ENCODE peak calls at places on chromosomes 2 and 18, in six cellular contexts. N is HCT116, D is K562, R is H1, P is GM12878, V is HepG2. E is an unnamed sample.

GRCh38 chr2:109388018-109388417 is 225.7 kb downstream of the SEPTIN10 start:
- DNase-seq in N (no peak), D (no peak), R (no peak), P (no peak), V (no peak), E (no peak)

GRCh38 chr18:46833899-46834298 is 77.0 kb upstream of the ST8SIA5 start:
- DNase-seq in N (no peak), D (no peak), R (no peak), P (no peak), V (no peak), E (no peak)

GRCh38 chr2:235740821-235741220 is 247.0 kb downstream of the AGAP1 start:
- DNase-seq in N (no peak), D (peak; percentile 35), R (no peak), P (no peak), V (peak; percentile 33), E (no peak)

GRCh38 chr18:59902180-59902992 is 2.6 kb downstream of the PMAIP1 start:
- DNase-seq in N (no peak), D (no peak), R (no peak), P (no peak), V (no peak), E (no peak)

GRCh38 chr18:62165583-62165982 is 21.3 kb downstream of the PIGN start:
- DNase-seq in N (no peak), D (no peak), R (no peak), P (no peak), V (no peak), E (no peak)

GRCh38 chr2:103401621-103402020 is 639.8 kb downstream of the TMEM182 start:
- DNase-seq in N (no peak), D (no peak), R (peak; percentile 78), P (no peak), V (peak; percentile 69), E (peak; percentile 84)

GRCh38 chr2:54528311-54528945 is 72.3 kb downstream of the SPTBN1 start:
- DNase-seq in N (no peak), D (no peak), R (no peak), P (no peak), V (no peak), E (no peak)

GRCh38 chr2:164538250-164538866 is 82.9 kb downstream of the GRB14 start:
- DNase-seq in N (peak; percentile 7), D (no peak), R (no peak), P (no peak), V (peak; percentile 65), E (peak; percentile 18)

GRCh38 chr2:179268277-179268935 is 3.8 kb upstream of the SESTD1 start:
- DNase-seq in N (no peak), D (no peak), R (no peak), P (no peak), V (peak; percentile 60), E (peak; percentile 33)

GRCh38 chr2:45851576-45852304 is 200.3 kb downstream of the PRKCE start:
- DNase-seq in N (no peak), D (no peak), R (no peak), P (no peak), V (no peak), E (no peak)

GRCh38 chr18:61893304-61893970 is 630 bp upstream of the RNF152 start:
- DNase-seq in N (no peak), D (peak; percentile 40), R (no peak), P (no peak), V (no peak), E (no peak)

GRCh38 chr2:62698653-62699052 is 6.9 kb upstream of the EHBP1 start:
- DNase-seq in N (no peak), D (no peak), R (no peak), P (no peak), V (no peak), E (no peak)

GRCh38 chr2:22855081-22855480 is 529.9 kb upstream of the KLHL29 start:
- DNase-seq in N (no peak), D (no peak), R (no peak), P (no peak), V (peak; percentile 7), E (no peak)

GRCh38 chr2:121362776-121363175 is 77.8 kb upstream of the TFCP2L1 start:
- DNase-seq in N (no peak), D (no peak), R (no peak), P (no peak), V (no peak), E (no peak)

GRCh38 chr18:40365526-40365925 is 1589.5 kb upstream of the PIK3C3 start:
- DNase-seq in N (no peak), D (no peak), R (no peak), P (no peak), V (no peak), E (no peak)

GRCh38 chr2:51758080-51758479 is 726.1 kb upstream of the NRXN1 start:
- DNase-seq in N (no peak), D (no peak), R (no peak), P (no peak), V (no peak), E (no peak)

GRCh38 chr2:1004398-1004797 is 53.7 kb downstream of the SNTG2 start:
- DNase-seq in N (no peak), D (no peak), R (no peak), P (no peak), V (no peak), E (no peak)

GRCh38 chr2:32479224-32479623 is 122.4 kb downstream of the BIRC6 start:
- DNase-seq in N (no peak), D (no peak), R (no peak), P (no peak), V (no peak), E (no peak)

GRCh38 chr2:230910546-230911135 is 14.4 kb downstream of the GPR55 start:
- DNase-seq in N (no peak), D (no peak), R (no peak), P (no peak), V (no peak), E (no peak)

GRCh38 chr2:142870516-142870915 is 6.9 kb upstream of the KYNU start:
- DNase-seq in N (no peak), D (no peak), R (no peak), P (no peak), V (peak; percentile 31), E (no peak)

GRCh38 chr2:23436346-23437099 is 51.5 kb downstream of the KLHL29 start:
- DNase-seq in N (no peak), D (no peak), R (peak; percentile 59), P (no peak), V (no peak), E (no peak)

GRCh38 chr2:112805542-112805941 is 21.2 kb upstream of the IL1A start:
- DNase-seq in N (no peak), D (no peak), R (no peak), P (peak; percentile 68), V (no peak), E (no peak)

GRCh38 chr2:218733615-218734021 is 23.0 kb downstream of the TTLL4 start:
- DNase-seq in N (no peak), D (no peak), R (no peak), P (peak; percentile 44), V (peak; percentile 84), E (no peak)

GRCh38 chr2:6993230-6993640 is 76.0 kb downstream of the RNF144A start:
- DNase-seq in N (no peak), D (no peak), R (no peak), P (no peak), V (no peak), E (no peak)

GRCh38 chr18:44627245-44627644 is 53.4 kb upstream of the SETBP1 start:
- DNase-seq in N (no peak), D (no peak), R (no peak), P (no peak), V (no peak), E (no peak)

GRCh38 chr2:182522930-182523541 is 96.2 kb upstream of the PDE1A start:
- DNase-seq in N (no peak), D (no peak), R (no peak), P (no peak), V (no peak), E (no peak)

GRCh38 chr2:19911799-19912509 is 10.2 kb upstream of the TTC32 start:
- DNase-seq in N (peak; percentile 92), D (no peak), R (no peak), P (no peak), V (no peak), E (no peak)

GRCh38 chr2:101751875-101752619 is 54.5 kb downstream of the MAP4K4 start:
- DNase-seq in N (no peak), D (no peak), R (no peak), P (peak; percentile 66), V (peak; percentile 69), E (no peak)

GRCh38 chr2:25347205-25347815 is 5.6 kb upstream of the DNMT3A start:
- DNase-seq in N (peak; percentile 32), D (no peak), R (no peak), P (no peak), V (no peak), E (no peak)

GRCh38 chr2:154974041-154974440 is 275.5 kb downstream of the KCNJ3 start:
- DNase-seq in N (no peak), D (no peak), R (no peak), P (no peak), V (no peak), E (no peak)

GRCh38 chr2:69997296-69998184 is 36.1 kb upstream of the ASPRV1 start:
- DNase-seq in N (peak; percentile 57), D (peak; percentile 69), R (no peak), P (no peak), V (no peak), E (no peak)

GRCh38 chr2:146207417-146207816 is 1637.4 kb upstream of the ACVR2A start:
- DNase-seq in N (no peak), D (no peak), R (no peak), P (no peak), V (no peak), E (no peak)

GRCh38 chr2:12456293-12457151 is 260.2 kb upstream of the TRIB2 start:
- DNase-seq in N (peak; percentile 48), D (peak; percentile 77), R (no peak), P (peak; percentile 3), V (peak; percentile 95), E (no peak)

GRCh38 chr18:45688834-45689233 is 35.1 kb upstream of the SLC14A1 start:
- DNase-seq in N (no peak), D (no peak), R (no peak), P (no peak), V (no peak), E (no peak)

GRCh38 chr2:239298126-239298804 is 102.6 kb downstream of the HDAC4 start:
- DNase-seq in N (no peak), D (no peak), R (no peak), P (no peak), V (no peak), E (no peak)

GRCh38 chr2:160365691-160366367 is 127.8 kb downstream of the RBMS1 start:
- DNase-seq in N (no peak), D (no peak), R (no peak), P (no peak), V (no peak), E (no peak)
- TF ChIP-seq YY1 in N (no peak), D (no peak), R (no peak), P (no peak), V (no peak), E (no peak)

GRCh38 chr2:71536311-71536710 is 83.0 kb downstream of the DYSF start:
- DNase-seq in N (no peak), D (no peak), R (no peak), P (no peak), V (no peak), E (no peak)
- TF ChIP-seq ZNF274 in N (no peak), D (no peak), R (no peak), P (no peak), V (no peak), E (no peak)

GRCh38 chr18:76255070-76255683 is 239.9 kb downstream of the ZNF516 start:
- DNase-seq in N (peak; percentile 12), D (no peak), R (no peak), P (no peak), V (no peak), E (no peak)
- H3K4me3 ChIP-seq in N (peak overlapping the region; percentile 41), D (peak overlapping the region; percentile 42), R (no peak overlapping the region), P (no peak overlapping the region), V (no peak overlapping the region), E (no peak overlapping the region)

GRCh38 chr18:36315736-36316135 is 18.2 kb downstream of the FHOD3 start:
- DNase-seq in N (no peak), D (no peak), R (no peak), P (no peak), V (no peak), E (no peak)
- TF ChIP-seq YY1 in N (no peak), D (no peak), R (no peak), P (no peak), V (no peak), E (no peak)